ENCODE peak calls at places on chromosome 12, in five cellular contexts. One of them, this sample, is unnamed.

GRCh38 chr12:27972721-27973120 is at the start of gene PTHLH:
- DNase-seq in neuronal stem cell: no peak
- DNase-seq in B cell: no peak
- DNase-seq in GDM1: no peak
- DNase-seq in EL: no peak
- DNase-seq in this sample: no peak

GRCh38 chr12:107983871-107984480 is 145.1 kb upstream of the WSCD2 start:
- DNase-seq in neuronal stem cell: no peak
- DNase-seq in B cell: no peak
- DNase-seq in EL: peak
- DNase-seq in GDM1: no peak
- DNase-seq in this sample: no peak

GRCh38 chr12:53128780-53129747 is 25.8 kb downstream of the SOAT2 start:
- DNase-seq in EL: no peak
- DNase-seq in GDM1: no peak
- DNase-seq in B cell: no peak
- DNase-seq in neuronal stem cell: no peak
- DNase-seq in this sample: no peak

GRCh38 chr12:119398190-119398589 is 63.7 kb downstream of the CCDC60 start:
- DNase-seq in neuronal stem cell: no peak
- DNase-seq in B cell: no peak
- DNase-seq in GDM1: no peak
- DNase-seq in EL: no peak
- DNase-seq in this sample: no peak

GRCh38 chr12:120581998-120582397 is 796 bp upstream of the POP5 start:
- DNase-seq in EL: no peak
- DNase-seq in neuronal stem cell: no peak
- DNase-seq in B cell: no peak
- DNase-seq in GDM1: no peak
- DNase-seq in this sample: no peak

GRCh38 chr12:65464930-65465329 is 186.4 kb downstream of the MSRB3 start:
- DNase-seq in GDM1: no peak
- DNase-seq in neuronal stem cell: no peak
- DNase-seq in EL: peak
- DNase-seq in B cell: no peak
- DNase-seq in this sample: peak

GRCh38 chr12:94174576-94174975 is 26.2 kb downstream of the PLXNC1 start:
- DNase-seq in neuronal stem cell: no peak
- DNase-seq in GDM1: peak
- DNase-seq in EL: no peak
- DNase-seq in B cell: peak
- DNase-seq in this sample: no peak

GRCh38 chr12:90979936-90980335 is 24.8 kb downstream of the EPYC start:
- DNase-seq in neuronal stem cell: no peak
- DNase-seq in GDM1: no peak
- DNase-seq in EL: no peak
- DNase-seq in B cell: no peak
- DNase-seq in this sample: no peak

GRCh38 chr12:132159555-132160003 is 15.3 kb downstream of the NOC4L start:
- DNase-seq in neuronal stem cell: no peak
- DNase-seq in B cell: no peak
- DNase-seq in GDM1: no peak
- DNase-seq in EL: no peak
- DNase-seq in this sample: no peak

GRCh38 chr12:116919247-116919671 is 8.5 kb downstream of the FBXW8 start:
- DNase-seq in neuronal stem cell: no peak
- DNase-seq in GDM1: no peak
- DNase-seq in EL: no peak
- DNase-seq in B cell: peak
- DNase-seq in this sample: no peak